ENCODE peak calls at places on chromosome 14, in eight cellular contexts. R is psoas muscle, J is endodermal cell, Y is aorta, O is heart left ventricle, F is fibroblast of lung, V is cardiac muscle cell, G is H1. L is an unnamed sample.
A peak's percentile ranks its signal among the peaks of the same experiment; 100 is the strongest.

GRCh38 chr14:71400821-71401447 is 493.7 kb downstream of the PCNX1 start:
- DNase-seq in J (no peak), F (peak; percentile 52), V (no peak), R (no peak), O (no peak), Y (no peak), G (no peak), L (no peak)

GRCh38 chr14:31990183-31990862 is 86.8 kb upstream of the ARHGAP5 start:
- DNase-seq in G (no peak), V (no peak), J (no peak), O (no peak), R (no peak), Y (no peak), F (no peak), L (no peak)

GRCh38 chr14:76767681-76768055 is 6.4 kb downstream of the VASH1 start:
- DNase-seq in F (no peak), J (no peak), O (no peak), R (no peak), V (no peak), G (peak; percentile 53), Y (no peak), L (no peak)

GRCh38 chr14:32201196-32201815 is 539 bp upstream of the RNU6-7 start:
- DNase-seq in O (peak; percentile 87), V (peak; percentile 95), J (peak; percentile 98), F (peak; percentile 66), R (peak; percentile 83), G (peak; percentile 95), Y (peak; percentile 88), L (peak; percentile 76)

GRCh38 chr14:64074961-64075619 is 219.1 kb downstream of the ESR2 start:
- DNase-seq in R (no peak), O (no peak), Y (no peak), V (no peak), J (no peak), F (peak; percentile 25), G (no peak), L (peak; percentile 51)

GRCh38 chr14:77721437-77721836 is 13.5 kb downstream of the SLIRP start:
- DNase-seq in O (no peak), F (no peak), R (no peak), J (no peak), G (no peak), V (no peak), Y (no peak), L (no peak)

GRCh38 chr14:68968721-68969120 is 10.4 kb downstream of the ACTN1 start:
- DNase-seq in G (no peak), J (no peak), F (no peak), O (no peak), Y (no peak), V (no peak), R (no peak), L (no peak)

GRCh38 chr14:100336618-100337530 is 13.7 kb downstream of the SLC25A47 start:
- DNase-seq in Y (no peak), R (no peak), O (no peak), J (no peak), G (no peak), V (no peak), F (no peak), L (peak; percentile 3)

GRCh38 chr14:69489495-69489894 is 5.0 kb downstream of the PLEKHD1 start:
- DNase-seq in R (no peak), F (no peak), O (no peak), V (no peak), J (no peak), Y (no peak), G (no peak), L (no peak)

GRCh38 chr14:63200035-63200740 is 4.1 kb upstream of the RHOJ start:
- DNase-seq in Y (no peak), J (no peak), G (no peak), V (no peak), F (no peak), R (peak; percentile 30), O (peak; percentile 45), L (no peak)

GRCh38 chr14:73741876-73742519 is 27.8 kb upstream of the PNMA1 start:
- DNase-seq in F (no peak), G (no peak), O (no peak), Y (no peak), R (no peak), V (no peak), J (peak; percentile 71), L (no peak)

DNA sequence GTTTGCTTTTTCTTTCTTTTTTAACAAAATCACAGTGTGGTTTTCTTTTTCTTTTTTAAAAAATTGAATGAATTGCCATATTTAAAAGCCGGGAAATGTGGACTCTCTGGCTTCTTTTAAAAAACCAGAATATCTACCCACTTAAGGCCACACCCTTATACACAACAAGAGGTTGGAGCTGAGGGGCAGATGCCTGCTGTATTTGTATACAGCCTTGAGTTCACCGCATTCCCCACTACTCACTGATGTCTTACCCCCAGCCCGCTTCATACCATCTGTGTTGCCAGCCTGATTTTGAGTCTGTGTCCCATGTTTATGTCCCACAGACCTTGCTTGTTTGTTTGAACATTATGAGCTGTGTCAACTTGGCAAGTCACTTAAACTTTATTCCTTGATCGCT is 14.3 kb downstream of the JDP2 start:
- DNase-seq in Y (no peak), J (no peak), G (no peak), V (no peak), R (no peak), O (no peak), F (no peak), L (no peak)
- H3K36me3 ChIP-seq in Y (peaks cover 1% of the 10 kb centered on the region), J (peaks cover 37% of the 10 kb centered on the region), G (no peaks in the 10 kb centered on the region), V (no peaks in the 10 kb centered on the region), R (peaks cover 8% of the 10 kb centered on the region), O (peaks cover 6% of the 10 kb centered on the region), F (peaks cover 3% of the 10 kb centered on the region), L (peaks cover 77% of the 10 kb centered on the region)

DNA sequence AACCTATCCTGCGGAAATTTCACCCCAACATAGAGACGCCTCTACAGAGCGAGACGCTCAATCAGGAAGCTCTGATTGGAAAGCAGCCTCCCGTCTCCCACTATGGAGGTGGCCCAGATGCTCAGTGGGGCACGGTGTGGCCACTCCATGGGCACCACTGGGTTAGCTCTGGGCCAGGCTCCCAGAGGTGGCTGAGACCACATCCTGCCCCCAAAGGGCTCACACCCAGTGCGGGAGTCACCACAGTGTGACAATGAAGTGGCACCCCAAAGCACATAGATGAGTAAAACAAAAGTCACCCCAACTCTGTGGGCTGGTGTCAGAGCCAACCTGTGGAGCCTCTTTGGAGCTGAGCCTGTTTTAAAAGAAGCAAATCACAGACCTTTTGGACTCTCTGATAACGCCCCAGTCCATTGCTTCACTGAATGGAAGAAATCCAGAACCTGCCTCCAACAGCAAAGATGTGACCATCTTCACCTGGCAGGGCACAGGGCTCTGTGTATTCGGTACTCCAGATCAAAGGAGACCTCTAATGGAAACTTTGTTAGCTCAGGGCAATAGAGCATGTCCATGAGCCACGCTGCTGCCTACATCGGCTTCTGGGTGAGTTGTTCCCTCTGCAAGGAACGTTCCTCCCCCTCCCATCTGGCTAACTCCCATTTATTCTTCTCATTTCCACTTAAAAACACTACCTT is 19.6 kb downstream of the CLMN start:
- DNase-seq in G (no peak), F (no peak), R (no peak), V (no peak), J (no peak), O (no peak), Y (no peak), L (no peak)
- H3K4me1 ChIP-seq in G (no peaks in the 10 kb centered on the region), F (no peaks in the 10 kb centered on the region), R (no peaks in the 10 kb centered on the region), V (no peaks in the 10 kb centered on the region), J (peaks cover 7% of the 10 kb centered on the region), O (peaks cover 7% of the 10 kb centered on the region), Y (no peaks in the 10 kb centered on the region), L (no peaks in the 10 kb centered on the region)

GRCh38 chr14:99270491-99271287 is 1.3 kb downstream of the BCL11B start:
- DNase-seq in Y (no peak), V (peak; percentile 65), O (no peak), R (no peak), G (peak; percentile 85), F (no peak), J (peak; percentile 86), L (peak; percentile 54)
- H3K4me3 ChIP-seq in Y (peak overlapping the region; percentile 6), V (peak overlapping the region; percentile 65), O (peak overlapping the region; percentile 45), R (peak overlapping the region; percentile 58), G (peak overlapping the region; percentile 76), F (peak overlapping the region; percentile 43), J (peak overlapping the region; percentile 92), L (peak overlapping the region; percentile 57)

GRCh38 chr14:90019824-90020523 is 41.8 kb upstream of the KCNK13 start:
- DNase-seq in Y (no peak), J (no peak), R (no peak), G (no peak), F (no peak), V (no peak), O (no peak), L (no peak)
- H3K36me3 ChIP-seq in Y (peaks cover 9% of the 10 kb centered on the region), J (peaks cover 64% of the 10 kb centered on the region), R (no peaks in the 10 kb centered on the region), G (no peaks in the 10 kb centered on the region), F (peaks cover 6% of the 10 kb centered on the region), V (peaks cover 8% of the 10 kb centered on the region), O (no peaks in the 10 kb centered on the region), L (peaks cover 42% of the 10 kb centered on the region)

GRCh38 chr14:104683653-104684448 is 5.6 kb upstream of the INF2 start:
- DNase-seq in J (no peak), Y (no peak), R (no peak), G (no peak), O (no peak), V (no peak), F (no peak), L (no peak)

GRCh38 chr14:104680806-104681688 is 8.4 kb upstream of the INF2 start:
- DNase-seq in J (no peak), R (peak; percentile 55), V (peak; percentile 55), G (no peak), F (peak; percentile 80), O (no peak), Y (peak; percentile 90), L (no peak)

GRCh38 chr14:104682107-104682593 is 7.3 kb upstream of the INF2 start:
- DNase-seq in V (peak; percentile 53), R (no peak), F (no peak), Y (no peak), J (peak; percentile 95), G (peak; percentile 81), O (no peak), L (peak; percentile 19)

GRCh38 chr14:104680056-104680805 is 9.2 kb upstream of the INF2 start:
- DNase-seq in Y (peak; percentile 85), F (peak; percentile 75), V (no peak), J (peak; percentile 78), G (no peak), R (peak; percentile 55), O (no peak), L (no peak)

DNA sequence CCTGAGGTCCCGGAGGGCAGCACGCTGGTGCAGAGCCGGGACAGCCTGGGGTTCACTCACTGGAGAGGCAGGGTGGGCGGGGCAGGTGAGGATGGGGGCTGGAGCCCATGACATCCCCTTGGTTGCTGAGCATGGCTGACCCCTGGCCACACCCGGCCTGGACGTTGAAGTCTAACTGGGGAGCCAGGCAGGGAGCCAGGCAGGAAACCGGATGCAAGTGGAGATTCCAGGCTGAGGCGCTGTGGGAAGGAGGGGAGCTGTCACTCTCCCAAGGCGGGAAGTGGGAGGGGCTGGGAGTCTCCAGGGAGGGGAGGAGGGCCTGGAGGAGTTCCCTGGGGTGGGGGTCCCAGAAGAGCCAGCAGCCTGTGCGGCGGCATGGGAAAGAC is 7.7 kb upstream of the INF2 start:
- DNase-seq in J (peak; percentile 96), Y (peak; percentile 94), F (peak; percentile 81), R (peak; percentile 87), G (peak; percentile 91), V (peak; percentile 80), O (peak; percentile 93), L (peak; percentile 21)
- H3K4me1 ChIP-seq in J (peaks cover 24% of the 10 kb centered on the region), Y (no peaks in the 10 kb centered on the region), F (peaks cover 40% of the 10 kb centered on the region), R (peaks cover 39% of the 10 kb centered on the region), G (peaks cover 50% of the 10 kb centered on the region), V (peaks cover 50% of the 10 kb centered on the region), O (peaks cover 38% of the 10 kb centered on the region), L (peaks cover 25% of the 10 kb centered on the region)